ENCODE peak calls at places on chromosomes 12 and 14, in six cellular contexts. One of them, this sample, is unnamed.

GRCh38 chr12:29148958-29149690 is at the start of gene FAR2:
- DNase-seq in heart left ventricle: peak; percentile 51
- DNase-seq in ovary: peak; percentile 14
- DNase-seq in IMR-90: no peak
- DNase-seq in mesenchymal stem cell: peak; percentile 70
- DNase-seq in Panc1: no peak
- DNase-seq in this sample: no peak

GRCh38 chr14:77892381-77892871 is 92.5 kb downstream of the ADCK1 start:
- DNase-seq in IMR-90: peak; percentile 51
- DNase-seq in ovary: no peak
- DNase-seq in heart left ventricle: peak; percentile 23
- DNase-seq in mesenchymal stem cell: peak; percentile 6
- DNase-seq in Panc1: no peak
- DNase-seq in this sample: peak; percentile 18

GRCh38 chr14:74549588-74549987 is 56.0 kb downstream of the ISCA2 start:
- DNase-seq in heart left ventricle: no peak
- DNase-seq in IMR-90: no peak
- DNase-seq in Panc1: no peak
- DNase-seq in mesenchymal stem cell: no peak
- DNase-seq in ovary: no peak
- DNase-seq in this sample: no peak

GRCh38 chr14:94337274-94337673 is 14.1 kb upstream of the SERPINA6 start:
- DNase-seq in Panc1: no peak
- DNase-seq in heart left ventricle: no peak
- DNase-seq in ovary: no peak
- DNase-seq in IMR-90: peak; percentile 31
- DNase-seq in mesenchymal stem cell: no peak
- DNase-seq in this sample: no peak

GRCh38 chr14:54465654-54466053 is 23.1 kb downstream of the GMFB start:
- DNase-seq in Panc1: no peak
- DNase-seq in ovary: no peak
- DNase-seq in IMR-90: no peak
- DNase-seq in heart left ventricle: no peak
- DNase-seq in mesenchymal stem cell: peak; percentile 16
- DNase-seq in this sample: no peak

GRCh38 chr12:124497658-124498057 is 69.8 kb downstream of the NCOR2 start:
- DNase-seq in ovary: no peak
- DNase-seq in mesenchymal stem cell: peak; percentile 95
- DNase-seq in Panc1: no peak
- DNase-seq in IMR-90: peak; percentile 96
- DNase-seq in heart left ventricle: peak; percentile 85
- DNase-seq in this sample: no peak

GRCh38 chr12:104306943-104307654 is 3.6 kb downstream of the EID3 start:
- DNase-seq in mesenchymal stem cell: no peak
- DNase-seq in ovary: no peak
- DNase-seq in Panc1: no peak
- DNase-seq in IMR-90: peak; percentile 44
- DNase-seq in heart left ventricle: no peak
- DNase-seq in this sample: no peak

GRCh38 chr14:71803539-71804260 is 128.5 kb upstream of the RGS6 start:
- DNase-seq in mesenchymal stem cell: peak; percentile 49
- DNase-seq in ovary: no peak
- DNase-seq in heart left ventricle: no peak
- DNase-seq in IMR-90: peak; percentile 68
- DNase-seq in Panc1: peak; percentile 2
- DNase-seq in this sample: peak; percentile 31

GRCh38 chr12:24424889-24425600 is 475.6 kb upstream of the SOX5 start:
- DNase-seq in IMR-90: no peak
- DNase-seq in mesenchymal stem cell: peak; percentile 10
- DNase-seq in ovary: no peak
- DNase-seq in Panc1: no peak
- DNase-seq in heart left ventricle: no peak
- DNase-seq in this sample: no peak

GRCh38 chr12:84397279-84397678 is 515.3 kb downstream of the SLC6A15 start:
- DNase-seq in ovary: no peak
- DNase-seq in heart left ventricle: no peak
- DNase-seq in mesenchymal stem cell: no peak
- DNase-seq in Panc1: no peak
- DNase-seq in IMR-90: no peak
- DNase-seq in this sample: no peak

GRCh38 chr12:64737539-64737938 is 21.7 kb downstream of the GNS start:
- DNase-seq in ovary: no peak
- DNase-seq in IMR-90: no peak
- DNase-seq in heart left ventricle: no peak
- DNase-seq in Panc1: no peak
- DNase-seq in mesenchymal stem cell: no peak
- DNase-seq in this sample: no peak

GRCh38 chr12:58358369-58358768 is 417.0 kb downstream of the ATP23 start:
- DNase-seq in ovary: no peak
- DNase-seq in heart left ventricle: no peak
- DNase-seq in IMR-90: no peak
- DNase-seq in mesenchymal stem cell: no peak
- DNase-seq in Panc1: no peak
- DNase-seq in this sample: no peak

GRCh38 chr12:118103231-118103600 is 595 bp downstream of the VSIG10 start:
- DNase-seq in heart left ventricle: no peak
- DNase-seq in mesenchymal stem cell: no peak
- DNase-seq in ovary: peak; percentile 40
- DNase-seq in Panc1: no peak
- DNase-seq in IMR-90: peak; percentile 7
- DNase-seq in this sample: no peak

GRCh38 chr14:58238252-58239247 is 6.1 kb upstream of the PSMA3 start:
- DNase-seq in ovary: peak; percentile 39
- DNase-seq in mesenchymal stem cell: peak; percentile 12
- DNase-seq in heart left ventricle: no peak
- DNase-seq in Panc1: no peak
- DNase-seq in IMR-90: no peak
- DNase-seq in this sample: no peak

GRCh38 chr14:94054936-94055335 is 26.1 kb downstream of the DDX24 start:
- DNase-seq in mesenchymal stem cell: no peak
- DNase-seq in heart left ventricle: no peak
- DNase-seq in Panc1: no peak
- DNase-seq in ovary: no peak
- DNase-seq in IMR-90: no peak
- DNase-seq in this sample: no peak

GRCh38 chr12:68468036-68468435 is 135.9 kb upstream of the MDM1 start:
- DNase-seq in mesenchymal stem cell: no peak
- DNase-seq in Panc1: no peak
- DNase-seq in ovary: no peak
- DNase-seq in IMR-90: no peak
- DNase-seq in heart left ventricle: no peak
- DNase-seq in this sample: no peak

GRCh38 chr12:21453312-21453852 is 15.9 kb downstream of the PYROXD1 start:
- DNase-seq in heart left ventricle: no peak
- DNase-seq in mesenchymal stem cell: no peak
- DNase-seq in IMR-90: no peak
- DNase-seq in Panc1: no peak
- DNase-seq in ovary: no peak
- DNase-seq in this sample: no peak

GRCh38 chr12:27805238-27805637 is 25.2 kb upstream of the MANSC4 start:
- DNase-seq in mesenchymal stem cell: no peak
- DNase-seq in ovary: no peak
- DNase-seq in Panc1: no peak
- DNase-seq in IMR-90: no peak
- DNase-seq in heart left ventricle: no peak
- DNase-seq in this sample: no peak

GRCh38 chr14:51462182-51462581 is 189.5 kb upstream of the FRMD6 start:
- DNase-seq in Panc1: no peak
- DNase-seq in ovary: no peak
- DNase-seq in mesenchymal stem cell: no peak
- DNase-seq in IMR-90: no peak
- DNase-seq in heart left ventricle: no peak
- DNase-seq in this sample: peak; percentile 81

GRCh38 chr14:105218611-105219010 is 29.7 kb upstream of the BTBD6 start:
- DNase-seq in Panc1: no peak
- DNase-seq in mesenchymal stem cell: no peak
- DNase-seq in IMR-90: no peak
- DNase-seq in heart left ventricle: no peak
- DNase-seq in ovary: no peak
- DNase-seq in this sample: no peak
- H3K27ac ChIP-seq in Panc1: no peak overlapping the region
- H3K27ac ChIP-seq in mesenchymal stem cell: no peak overlapping the region
- H3K27ac ChIP-seq in IMR-90: no peak overlapping the region
- H3K27ac ChIP-seq in heart left ventricle: no peak overlapping the region
- H3K27ac ChIP-seq in ovary: no peak overlapping the region
- H3K27ac ChIP-seq in this sample: no peak overlapping the region

GRCh38 chr12:43969882-43970281 is 134.0 kb downstream of the TMEM117 start:
- DNase-seq in IMR-90: peak; percentile 80
- DNase-seq in ovary: no peak
- DNase-seq in heart left ventricle: no peak
- DNase-seq in mesenchymal stem cell: no peak
- DNase-seq in Panc1: no peak
- DNase-seq in this sample: peak; percentile 61

GRCh38 chr12:43973993-43974392 is 138.1 kb downstream of the TMEM117 start:
- DNase-seq in IMR-90: no peak
- DNase-seq in ovary: no peak
- DNase-seq in mesenchymal stem cell: no peak
- DNase-seq in heart left ventricle: no peak
- DNase-seq in Panc1: no peak
- DNase-seq in this sample: no peak

GRCh38 chr12:43968736-43969135 is 132.9 kb downstream of the TMEM117 start:
- DNase-seq in ovary: no peak
- DNase-seq in heart left ventricle: no peak
- DNase-seq in Panc1: no peak
- DNase-seq in IMR-90: no peak
- DNase-seq in mesenchymal stem cell: no peak
- DNase-seq in this sample: no peak

GRCh38 chr12:43976027-43976426 is 140.1 kb downstream of the TMEM117 start:
- DNase-seq in mesenchymal stem cell: no peak
- DNase-seq in heart left ventricle: no peak
- DNase-seq in Panc1: no peak
- DNase-seq in IMR-90: peak; percentile 6
- DNase-seq in ovary: no peak
- DNase-seq in this sample: no peak

DNA sequence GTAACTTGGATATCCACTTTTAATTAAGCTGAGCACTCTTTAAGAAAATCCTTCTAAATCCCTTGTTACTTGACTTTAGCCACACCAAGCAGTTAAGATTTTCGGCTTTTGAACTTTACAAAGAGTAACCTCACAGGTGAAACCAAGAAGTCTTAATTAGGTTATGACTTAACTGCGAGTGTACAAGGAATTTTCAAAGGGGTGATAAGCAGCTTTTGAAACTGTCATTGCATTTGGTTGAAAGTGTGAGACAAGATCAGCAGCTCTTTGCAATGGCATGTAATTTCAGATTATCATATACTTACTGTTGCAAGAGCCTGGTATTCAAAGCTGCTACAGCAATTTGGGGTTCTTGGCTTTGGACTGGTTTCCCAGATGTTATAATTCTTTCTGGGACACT is 137.5 kb downstream of the TMEM117 start:
- DNase-seq in Panc1: no peak
- DNase-seq in IMR-90: no peak
- DNase-seq in ovary: no peak
- DNase-seq in heart left ventricle: no peak
- DNase-seq in mesenchymal stem cell: no peak
- DNase-seq in this sample: no peak
- H3K27ac ChIP-seq in Panc1: no peak overlapping the region
- H3K27ac ChIP-seq in IMR-90: no peak overlapping the region
- H3K27ac ChIP-seq in ovary: no peak overlapping the region
- H3K27ac ChIP-seq in heart left ventricle: no peak overlapping the region
- H3K27ac ChIP-seq in mesenchymal stem cell: no peak overlapping the region
- H3K27ac ChIP-seq in this sample: no peak overlapping the region

GRCh38 chr14:102424520-102424919 is 61.8 kb downstream of the TECPR2 start:
- DNase-seq in ovary: no peak
- DNase-seq in mesenchymal stem cell: no peak
- DNase-seq in IMR-90: no peak
- DNase-seq in Panc1: no peak
- DNase-seq in heart left ventricle: no peak
- DNase-seq in this sample: no peak

GRCh38 chr14:102430212-102430908 is 67.6 kb downstream of the TECPR2 start:
- DNase-seq in mesenchymal stem cell: no peak
- DNase-seq in ovary: no peak
- DNase-seq in heart left ventricle: no peak
- DNase-seq in IMR-90: no peak
- DNase-seq in Panc1: no peak
- DNase-seq in this sample: no peak

GRCh38 chr14:102427642-102428041 is 64.9 kb downstream of the TECPR2 start:
- DNase-seq in IMR-90: no peak
- DNase-seq in Panc1: no peak
- DNase-seq in ovary: no peak
- DNase-seq in mesenchymal stem cell: no peak
- DNase-seq in heart left ventricle: no peak
- DNase-seq in this sample: no peak

GRCh38 chr14:102424923-102425322 is 62.2 kb downstream of the TECPR2 start:
- DNase-seq in Panc1: no peak
- DNase-seq in IMR-90: no peak
- DNase-seq in mesenchymal stem cell: no peak
- DNase-seq in heart left ventricle: no peak
- DNase-seq in ovary: no peak
- DNase-seq in this sample: no peak

DNA sequence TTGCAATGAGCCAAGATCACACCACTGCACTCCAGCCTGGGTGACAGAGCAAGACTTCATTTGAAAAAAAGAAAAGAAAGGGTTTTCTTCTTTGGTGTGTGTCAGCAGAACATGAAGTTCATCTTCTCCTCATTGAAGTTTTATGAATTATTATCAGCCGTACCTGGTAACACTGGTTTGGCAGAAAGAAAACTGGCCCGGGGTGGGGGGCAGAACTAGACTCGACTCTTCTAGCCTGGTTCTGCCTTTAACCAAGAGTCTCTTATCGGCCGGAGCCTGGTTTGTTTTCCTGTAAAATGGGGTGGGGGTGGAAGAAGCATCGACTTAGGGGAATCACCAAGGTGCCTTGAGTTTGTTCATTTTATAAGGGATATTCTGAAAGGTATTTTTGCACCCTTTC is 64.1 kb downstream of the TECPR2 start:
- DNase-seq in heart left ventricle: no peak
- DNase-seq in ovary: no peak
- DNase-seq in mesenchymal stem cell: no peak
- DNase-seq in IMR-90: no peak
- DNase-seq in Panc1: no peak
- DNase-seq in this sample: no peak
- H3K27ac ChIP-seq in heart left ventricle: no peak overlapping the region
- H3K27ac ChIP-seq in ovary: no peak overlapping the region
- H3K27ac ChIP-seq in mesenchymal stem cell: no peak overlapping the region
- H3K27ac ChIP-seq in IMR-90: no peak overlapping the region
- H3K27ac ChIP-seq in Panc1: no peak overlapping the region
- H3K27ac ChIP-seq in this sample: no peak overlapping the region

GRCh38 chr14:100840751-100841444 is 15.0 kb downstream of the MEG3 start:
- DNase-seq in heart left ventricle: no peak
- DNase-seq in mesenchymal stem cell: no peak
- DNase-seq in IMR-90: no peak
- DNase-seq in ovary: no peak
- DNase-seq in Panc1: no peak
- DNase-seq in this sample: no peak

GRCh38 chr14:100839573-100840175 is 13.8 kb downstream of the MEG3 start:
- DNase-seq in heart left ventricle: no peak
- DNase-seq in ovary: no peak
- DNase-seq in IMR-90: no peak
- DNase-seq in Panc1: no peak
- DNase-seq in mesenchymal stem cell: no peak
- DNase-seq in this sample: no peak

GRCh38 chr14:100840286-100840685 is 14.4 kb downstream of the MEG3 start:
- DNase-seq in IMR-90: no peak
- DNase-seq in mesenchymal stem cell: no peak
- DNase-seq in ovary: no peak
- DNase-seq in Panc1: no peak
- DNase-seq in heart left ventricle: no peak
- DNase-seq in this sample: no peak

GRCh38 chr14:100842799-100843198 is 16.9 kb downstream of the MEG3 start:
- DNase-seq in IMR-90: peak; percentile 95
- DNase-seq in Panc1: no peak
- DNase-seq in mesenchymal stem cell: peak; percentile 98
- DNase-seq in ovary: peak; percentile 21
- DNase-seq in heart left ventricle: no peak
- DNase-seq in this sample: no peak

GRCh38 chr14:100841445-100842403 is 15.8 kb downstream of the MEG3 start:
- DNase-seq in heart left ventricle: no peak
- DNase-seq in Panc1: no peak
- DNase-seq in ovary: peak; percentile 15
- DNase-seq in mesenchymal stem cell: no peak
- DNase-seq in IMR-90: no peak
- DNase-seq in this sample: no peak
- H3K27ac ChIP-seq in heart left ventricle: no peak overlapping the region
- H3K27ac ChIP-seq in Panc1: no peak overlapping the region
- H3K27ac ChIP-seq in ovary: no peak overlapping the region
- H3K27ac ChIP-seq in mesenchymal stem cell: no peak overlapping the region
- H3K27ac ChIP-seq in IMR-90: peak overlapping the region; percentile 48
- H3K27ac ChIP-seq in this sample: no peak overlapping the region